ENCODE peak calls at places on chromosomes 2 and 18, in ten cellular contexts. V, U, A, J, O, W, P, T, I and D are unnamed samples.

GRCh38 chr2:98165516-98166071 is 78.6 kb downstream of the VWA3B start:
- DNase-seq in O (no peak), P (no peak), W (no peak), V (no peak), U (no peak), J (no peak), I (no peak), A (no peak), T (no peak), D (no peak)

GRCh38 chr18:56112013-56112749 is 524.2 kb upstream of the TCF4 start:
- DNase-seq in W (peak), U (no peak), T (no peak), J (no peak), I (no peak), P (no peak), V (no peak), O (no peak), A (peak), D (no peak)

GRCh38 chr2:208148803-208149202 is 2.8 kb upstream of the CRYGB start:
- DNase-seq in V (no peak), A (no peak), J (no peak), O (no peak), T (no peak), I (no peak), W (no peak), P (no peak), U (no peak), D (no peak)

GRCh38 chr2:2043394-2043793 is 287.7 kb downstream of the MYT1L start:
- DNase-seq in O (no peak), P (no peak), I (no peak), T (no peak), V (no peak), A (no peak), U (no peak), J (no peak), W (no peak), D (no peak)

GRCh38 chr2:221948076-221948475 is 350.7 kb downstream of the PAX3 start:
- DNase-seq in O (no peak), I (no peak), P (no peak), U (no peak), V (no peak), T (no peak), A (no peak), J (no peak), W (no peak), D (no peak)

GRCh38 chr2:37645363-37645762 is 26.1 kb downstream of the CDC42EP3 start:
- DNase-seq in P (no peak), I (peak), U (no peak), J (no peak), O (no peak), V (no peak), A (peak), W (peak), T (no peak), D (no peak)

GRCh38 chr18:59263566-59264135 is 9.6 kb downstream of the RAX start:
- DNase-seq in O (no peak), V (no peak), W (peak), A (no peak), U (no peak), P (no peak), I (no peak), T (no peak), J (no peak), D (no peak)

GRCh38 chr2:219514196-219514761 is at the start of gene ASIC4:
- DNase-seq in W (no peak), U (no peak), I (no peak), A (no peak), V (peak), P (no peak), T (no peak), J (no peak), O (no peak), D (no peak)

GRCh38 chr2:85710687-85711577 is 16.8 kb downstream of the GNLY start:
- DNase-seq in W (no peak), I (no peak), P (no peak), T (no peak), A (no peak), O (peak), J (no peak), U (peak), V (peak), D (no peak)

GRCh38 chr18:10661333-10661732 is 135.5 kb downstream of the NAPG start:
- DNase-seq in U (no peak), P (no peak), A (peak), O (no peak), I (peak), J (no peak), W (peak), V (no peak), T (no peak), D (no peak)

GRCh38 chr2:95231723-95232122 is 24.4 kb downstream of the ZNF892 start:
- DNase-seq in O (peak), I (peak), V (no peak), P (no peak), W (peak), J (peak), U (no peak), T (peak), A (peak), D (no peak)

GRCh38 chr2:56812432-56812831 is 628.6 kb downstream of the CCDC85A start:
- DNase-seq in O (no peak), V (no peak), P (no peak), A (no peak), U (no peak), I (no peak), T (no peak), J (no peak), W (no peak), D (no peak)

GRCh38 chr2:36492216-36492945 is 105.6 kb downstream of the FEZ2 start:
- DNase-seq in W (peak), A (no peak), U (no peak), T (no peak), V (no peak), I (no peak), P (no peak), J (no peak), O (no peak), D (no peak)

GRCh38 chr2:33581857-33582256 is 17.2 kb downstream of the FAM98A start:
- DNase-seq in A (no peak), W (no peak), J (no peak), I (no peak), V (no peak), O (no peak), P (no peak), U (no peak), T (no peak), D (no peak)

GRCh38 chr2:178579006-178579405 is 98.7 kb downstream of the PLEKHA3 start:
- DNase-seq in O (no peak), U (no peak), P (no peak), W (peak), I (peak), V (no peak), T (no peak), J (no peak), A (peak), D (no peak)

GRCh38 chr2:65396348-65397026 is 35.9 kb downstream of the SPRED2 start:
- DNase-seq in T (no peak), A (peak), I (peak), W (no peak), O (peak), U (no peak), V (no peak), P (no peak), J (no peak), D (no peak)

GRCh38 chr2:178478102-178478441 is 328 bp downstream of the FKBP7 start:
- DNase-seq in W (no peak), A (no peak), O (peak), T (no peak), P (no peak), J (peak), U (no peak), I (no peak), V (no peak), D (no peak)

GRCh38 chr18:55415258-55415871 is 172.6 kb downstream of the TCF4 start:
- DNase-seq in T (peak), A (peak), V (peak), J (peak), W (peak), U (peak), I (peak), O (peak), P (peak), D (peak)

GRCh38 chr2:139721454-139721995 is 941.3 kb upstream of the NXPH2 start:
- DNase-seq in A (no peak), I (no peak), O (no peak), U (no peak), J (no peak), W (no peak), V (no peak), P (no peak), T (no peak), D (no peak)

GRCh38 chr2:189020179-189020578 is 46.0 kb downstream of the COL3A1 start:
- DNase-seq in P (no peak), O (no peak), T (no peak), W (no peak), J (no peak), U (no peak), A (no peak), V (no peak), I (no peak), D (no peak)

GRCh38 chr2:235555356-235555755 is 61.5 kb downstream of the AGAP1 start:
- DNase-seq in I (no peak), U (no peak), V (no peak), J (no peak), W (no peak), P (no peak), T (no peak), A (no peak), O (no peak), D (no peak)

GRCh38 chr2:48540237-48540935 is 10.4 kb downstream of the STON1 start:
- DNase-seq in T (no peak), P (no peak), W (no peak), I (no peak), A (no peak), V (no peak), J (no peak), U (no peak), O (no peak), D (no peak)

GRCh38 chr18:26057208-26057821 is 33.1 kb downstream of the SS18 start:
- DNase-seq in A (no peak), W (no peak), I (peak), P (no peak), V (no peak), J (no peak), O (no peak), U (peak), T (no peak), D (no peak)

GRCh38 chr2:162029287-162029901 is 44.6 kb downstream of the DPP4 start:
- DNase-seq in P (no peak), V (peak), O (no peak), I (peak), J (no peak), U (no peak), W (peak), A (peak), T (no peak), D (no peak)

GRCh38 chr18:33817096-33817495 is 239.1 kb downstream of the ASXL3 start:
- DNase-seq in T (no peak), J (no peak), A (peak), I (peak), W (no peak), V (no peak), O (no peak), P (no peak), U (no peak), D (no peak)

GRCh38 chr18:51072586-51073303 is 42.7 kb downstream of the SMAD4 start:
- DNase-seq in P (no peak), V (no peak), O (no peak), I (no peak), A (no peak), W (no peak), U (no peak), T (no peak), J (no peak), D (no peak)

GRCh38 chr2:231923951-231924888 is 2.0 kb downstream of the NPPC start:
- DNase-seq in W (no peak), P (no peak), T (no peak), U (no peak), A (no peak), I (no peak), J (no peak), O (no peak), V (no peak), D (no peak)

GRCh38 chr18:31679806-31680793 is 4.3 kb downstream of the B4GALT6 start:
- DNase-seq in T (peak), I (no peak), U (no peak), P (no peak), V (no peak), A (no peak), W (peak), J (no peak), O (no peak), D (no peak)

GRCh38 chr18:26457611-26458350 is 90.6 kb downstream of the KCTD1 start:
- DNase-seq in V (no peak), A (no peak), O (no peak), T (no peak), W (no peak), I (no peak), U (no peak), P (no peak), J (no peak), D (no peak)

GRCh38 chr2:148179724-148180123 is 158.8 kb downstream of the MBD5 start:
- DNase-seq in W (no peak), T (no peak), I (no peak), J (no peak), A (no peak), P (no peak), V (no peak), U (no peak), O (no peak), D (no peak)

GRCh38 chr2:176830362-176830761 is 382.2 kb upstream of the HNRNPA3 start:
- DNase-seq in I (no peak), U (no peak), V (no peak), T (no peak), W (no peak), O (no peak), P (peak), A (peak), J (no peak), D (no peak)

GRCh38 chr2:240462704-240463273 is 27.3 kb downstream of the GPC1 start:
- DNase-seq in P (no peak), T (no peak), J (no peak), I (no peak), U (no peak), O (peak), W (no peak), A (no peak), V (peak), D (peak)

GRCh38 chr18:30566877-30567276 is 475.7 kb downstream of the DSC3 start:
- DNase-seq in U (no peak), T (no peak), J (no peak), I (no peak), P (no peak), O (no peak), W (no peak), V (no peak), A (no peak), D (no peak)

GRCh38 chr2:86201951-86202692 is 2.9 kb downstream of the MRPL35 start:
- DNase-seq in U (no peak), O (no peak), P (no peak), T (peak), A (no peak), J (no peak), I (no peak), V (no peak), W (no peak), D (no peak)

GRCh38 chr18:24727685-24728084 is 267.2 kb downstream of the HRH4 start:
- DNase-seq in T (no peak), U (no peak), O (no peak), I (no peak), A (no peak), J (no peak), P (no peak), V (no peak), W (no peak), D (no peak)

GRCh38 chr2:98484652-98485452 is 40.2 kb downstream of the INPP4A start:
- DNase-seq in T (no peak), A (no peak), W (no peak), V (no peak), I (no peak), O (no peak), P (peak), U (no peak), J (no peak), D (no peak)

GRCh38 chr2:178271629-178272333 is 77.5 kb downstream of the OSBPL6 start:
- DNase-seq in I (peak), A (no peak), P (no peak), V (peak), T (no peak), O (peak), U (peak), J (no peak), W (no peak), D (no peak)

GRCh38 chr18:41326311-41326710 is 628.7 kb upstream of the PIK3C3 start:
- DNase-seq in W (peak), V (no peak), J (no peak), I (peak), P (no peak), T (no peak), A (no peak), O (no peak), U (no peak), D (no peak)